ENCODE peak calls at places on chromosomes 1 and 21, in nine cellular contexts. One of them, this sample, is unnamed.

GRCh38 chr1:47720100-47720499 is 277.1 kb downstream of the TRABD2B start:
- DNase-seq in SJSA1: no peak
- DNase-seq in breast epithelium: no peak
- DNase-seq in SK-N-SH: no peak
- DNase-seq in A549: no peak
- DNase-seq in left ventricle myocardium inferior: no peak
- DNase-seq in ovary: no peak
- DNase-seq in CD4-positive, alpha-beta T cell: no peak
- DNase-seq in CD4-positive, alpha-beta memory T cell: no peak
- DNase-seq in this sample: no peak

GRCh38 chr1:243550276-243550675 is 294.4 kb downstream of the SDCCAG8 start:
- DNase-seq in SJSA1: no peak
- DNase-seq in breast epithelium: no peak
- DNase-seq in SK-N-SH: no peak
- DNase-seq in A549: no peak
- DNase-seq in left ventricle myocardium inferior: no peak
- DNase-seq in ovary: no peak
- DNase-seq in CD4-positive, alpha-beta T cell: no peak
- DNase-seq in CD4-positive, alpha-beta memory T cell: no peak
- DNase-seq in this sample: no peak

GRCh38 chr21:42097860-42098259 is 26.7 kb downstream of the UMODL1 start:
- DNase-seq in SJSA1: peak; percentile 92
- DNase-seq in breast epithelium: peak; percentile 71
- DNase-seq in SK-N-SH: no peak
- DNase-seq in A549: peak; percentile 84
- DNase-seq in left ventricle myocardium inferior: no peak
- DNase-seq in ovary: no peak
- DNase-seq in CD4-positive, alpha-beta T cell: no peak
- DNase-seq in CD4-positive, alpha-beta memory T cell: no peak
- DNase-seq in this sample: peak; percentile 21

GRCh38 chr1:232890340-232890953 is 60.0 kb upstream of the NTPCR start:
- DNase-seq in SJSA1: no peak
- DNase-seq in breast epithelium: no peak
- DNase-seq in SK-N-SH: no peak
- DNase-seq in A549: no peak
- DNase-seq in left ventricle myocardium inferior: no peak
- DNase-seq in ovary: no peak
- DNase-seq in CD4-positive, alpha-beta T cell: no peak
- DNase-seq in CD4-positive, alpha-beta memory T cell: no peak
- DNase-seq in this sample: no peak

GRCh38 chr1:183318433-183318832 is 99.7 kb downstream of the NMNAT2 start:
- DNase-seq in SJSA1: peak; percentile 34
- DNase-seq in breast epithelium: peak; percentile 75
- DNase-seq in SK-N-SH: no peak
- DNase-seq in A549: peak; percentile 77
- DNase-seq in left ventricle myocardium inferior: peak; percentile 78
- DNase-seq in ovary: peak; percentile 79
- DNase-seq in CD4-positive, alpha-beta T cell: no peak
- DNase-seq in CD4-positive, alpha-beta memory T cell: no peak
- DNase-seq in this sample: peak; percentile 71

GRCh38 chr1:179826626-179827280 is 50.9 kb downstream of the TOR1AIP2 start:
- DNase-seq in SJSA1: no peak
- DNase-seq in breast epithelium: no peak
- DNase-seq in SK-N-SH: no peak
- DNase-seq in A549: no peak
- DNase-seq in left ventricle myocardium inferior: no peak
- DNase-seq in ovary: no peak
- DNase-seq in CD4-positive, alpha-beta T cell: no peak
- DNase-seq in CD4-positive, alpha-beta memory T cell: no peak
- DNase-seq in this sample: no peak

GRCh38 chr1:44170281-44170823 is 28.9 kb upstream of the KLF18 start:
- DNase-seq in SJSA1: no peak
- DNase-seq in breast epithelium: no peak
- DNase-seq in SK-N-SH: no peak
- DNase-seq in A549: no peak
- DNase-seq in left ventricle myocardium inferior: no peak
- DNase-seq in ovary: no peak
- DNase-seq in CD4-positive, alpha-beta T cell: no peak
- DNase-seq in CD4-positive, alpha-beta memory T cell: no peak
- DNase-seq in this sample: no peak

GRCh38 chr1:85607126-85607912 is 26.8 kb downstream of the CCN1 start:
- DNase-seq in SJSA1: peak; percentile 100
- DNase-seq in breast epithelium: peak; percentile 60
- DNase-seq in SK-N-SH: no peak
- DNase-seq in A549: peak; percentile 92
- DNase-seq in left ventricle myocardium inferior: no peak
- DNase-seq in ovary: no peak
- DNase-seq in CD4-positive, alpha-beta T cell: no peak
- DNase-seq in CD4-positive, alpha-beta memory T cell: no peak
- DNase-seq in this sample: peak; percentile 31

GRCh38 chr1:162026906-162027305 is 3.2 kb upstream of the OLFML2B start:
- DNase-seq in SJSA1: no peak
- DNase-seq in breast epithelium: no peak
- DNase-seq in SK-N-SH: no peak
- DNase-seq in A549: no peak
- DNase-seq in left ventricle myocardium inferior: no peak
- DNase-seq in ovary: no peak
- DNase-seq in CD4-positive, alpha-beta T cell: no peak
- DNase-seq in CD4-positive, alpha-beta memory T cell: no peak
- DNase-seq in this sample: no peak

GRCh38 chr1:79859212-79859948 is 852.9 kb upstream of the ADGRL4 start:
- DNase-seq in SJSA1: peak; percentile 2
- DNase-seq in breast epithelium: no peak
- DNase-seq in SK-N-SH: no peak
- DNase-seq in A549: peak; percentile 13
- DNase-seq in left ventricle myocardium inferior: no peak
- DNase-seq in ovary: no peak
- DNase-seq in CD4-positive, alpha-beta T cell: no peak
- DNase-seq in CD4-positive, alpha-beta memory T cell: no peak
- DNase-seq in this sample: no peak

GRCh38 chr1:92843046-92843423 is 11.2 kb downstream of the RPL5 start:
- DNase-seq in SJSA1: no peak
- DNase-seq in breast epithelium: no peak
- DNase-seq in SK-N-SH: no peak
- DNase-seq in A549: no peak
- DNase-seq in left ventricle myocardium inferior: no peak
- DNase-seq in ovary: no peak
- DNase-seq in CD4-positive, alpha-beta T cell: no peak
- DNase-seq in CD4-positive, alpha-beta memory T cell: no peak
- DNase-seq in this sample: no peak

GRCh38 chr1:218345673-218346390 is 696 bp downstream of the TGFB2 start:
- DNase-seq in SJSA1: peak; percentile 82
- DNase-seq in breast epithelium: peak; percentile 30
- DNase-seq in SK-N-SH: peak; percentile 89
- DNase-seq in A549: peak; percentile 83
- DNase-seq in left ventricle myocardium inferior: peak; percentile 67
- DNase-seq in ovary: peak; percentile 73
- DNase-seq in CD4-positive, alpha-beta T cell: peak; percentile 31
- DNase-seq in CD4-positive, alpha-beta memory T cell: peak; percentile 39
- DNase-seq in this sample: peak; percentile 73

GRCh38 chr21:38219049-38219628 is 37.7 kb upstream of the KCNJ15 start:
- DNase-seq in SJSA1: peak; percentile 65
- DNase-seq in breast epithelium: peak; percentile 41
- DNase-seq in SK-N-SH: peak; percentile 58
- DNase-seq in A549: peak; percentile 70
- DNase-seq in left ventricle myocardium inferior: peak; percentile 46
- DNase-seq in ovary: peak; percentile 45
- DNase-seq in CD4-positive, alpha-beta T cell: peak; percentile 29
- DNase-seq in CD4-positive, alpha-beta memory T cell: peak; percentile 41
- DNase-seq in this sample: peak; percentile 80

GRCh38 chr1:153749408-153750005 is 21.7 kb downstream of the INTS3 start:
- DNase-seq in SJSA1: peak; percentile 57
- DNase-seq in breast epithelium: peak; percentile 83
- DNase-seq in SK-N-SH: peak; percentile 86
- DNase-seq in A549: peak; percentile 81
- DNase-seq in left ventricle myocardium inferior: peak; percentile 86
- DNase-seq in ovary: peak; percentile 82
- DNase-seq in CD4-positive, alpha-beta T cell: peak; percentile 75
- DNase-seq in CD4-positive, alpha-beta memory T cell: peak; percentile 78
- DNase-seq in this sample: peak; percentile 86

GRCh38 chr1:168092566-168093355 is 44.0 kb downstream of the GPR161 start:
- DNase-seq in SJSA1: no peak
- DNase-seq in breast epithelium: no peak
- DNase-seq in SK-N-SH: peak; percentile 44
- DNase-seq in A549: peak; percentile 61
- DNase-seq in left ventricle myocardium inferior: no peak
- DNase-seq in ovary: no peak
- DNase-seq in CD4-positive, alpha-beta T cell: no peak
- DNase-seq in CD4-positive, alpha-beta memory T cell: no peak
- DNase-seq in this sample: no peak

GRCh38 chr1:32334864-32335618 is 992 bp downstream of the MARCKSL1 start:
- DNase-seq in SJSA1: peak; percentile 67
- DNase-seq in breast epithelium: no peak
- DNase-seq in SK-N-SH: peak; percentile 89
- DNase-seq in A549: peak; percentile 26
- DNase-seq in left ventricle myocardium inferior: peak; percentile 56
- DNase-seq in ovary: peak; percentile 75
- DNase-seq in CD4-positive, alpha-beta T cell: peak; percentile 77
- DNase-seq in CD4-positive, alpha-beta memory T cell: peak; percentile 70
- DNase-seq in this sample: peak; percentile 67

GRCh38 chr1:32335619-32335950 is 448 bp downstream of the MARCKSL1 start:
- DNase-seq in SJSA1: no peak
- DNase-seq in breast epithelium: no peak
- DNase-seq in SK-N-SH: peak; percentile 76
- DNase-seq in A549: no peak
- DNase-seq in left ventricle myocardium inferior: no peak
- DNase-seq in ovary: no peak
- DNase-seq in CD4-positive, alpha-beta T cell: no peak
- DNase-seq in CD4-positive, alpha-beta memory T cell: no peak
- DNase-seq in this sample: no peak

GRCh38 chr1:32337855-32338636 is 2.0 kb upstream of the MARCKSL1 start:
- DNase-seq in SJSA1: no peak
- DNase-seq in breast epithelium: no peak
- DNase-seq in SK-N-SH: no peak
- DNase-seq in A549: no peak
- DNase-seq in left ventricle myocardium inferior: no peak
- DNase-seq in ovary: no peak
- DNase-seq in CD4-positive, alpha-beta T cell: no peak
- DNase-seq in CD4-positive, alpha-beta memory T cell: no peak
- DNase-seq in this sample: no peak

GRCh38 chr1:32336963-32337675 is 1.1 kb upstream of the MARCKSL1 start:
- DNase-seq in SJSA1: no peak
- DNase-seq in breast epithelium: no peak
- DNase-seq in SK-N-SH: no peak
- DNase-seq in A549: no peak
- DNase-seq in left ventricle myocardium inferior: peak; percentile 49
- DNase-seq in ovary: no peak
- DNase-seq in CD4-positive, alpha-beta T cell: peak; percentile 51
- DNase-seq in CD4-positive, alpha-beta memory T cell: peak; percentile 58
- DNase-seq in this sample: peak; percentile 50

GRCh38 chr1:32335951-32336867 is at the start of gene MARCKSL1:
- DNase-seq in SJSA1: peak; percentile 69
- DNase-seq in breast epithelium: peak; percentile 80
- DNase-seq in SK-N-SH: peak; percentile 96
- DNase-seq in A549: peak; percentile 54
- DNase-seq in left ventricle myocardium inferior: peak; percentile 88
- DNase-seq in ovary: peak; percentile 95
- DNase-seq in CD4-positive, alpha-beta T cell: peak; percentile 89
- DNase-seq in CD4-positive, alpha-beta memory T cell: peak; percentile 82
- DNase-seq in this sample: peak; percentile 83
- H3K27ac ChIP-seq in SJSA1: no peak within 1 kb of the TSS
- H3K27ac ChIP-seq in breast epithelium: peak within 1 kb of the TSS; percentile 89
- H3K27ac ChIP-seq in SK-N-SH: peak within 1 kb of the TSS; percentile 36
- H3K27ac ChIP-seq in A549: peak within 1 kb of the TSS; percentile 98
- H3K27ac ChIP-seq in left ventricle myocardium inferior: peak within 1 kb of the TSS; percentile 79
- H3K27ac ChIP-seq in ovary: peak within 1 kb of the TSS; percentile 95
- H3K27ac ChIP-seq in CD4-positive, alpha-beta T cell: peak within 1 kb of the TSS; percentile 52
- H3K27ac ChIP-seq in CD4-positive, alpha-beta memory T cell: peak within 1 kb of the TSS; percentile 45
- H3K27ac ChIP-seq in this sample: peak within 1 kb of the TSS; percentile 85

GRCh38 chr1:225484657-225485606 is 57.1 kb upstream of the LBR start:
- DNase-seq in SJSA1: no peak
- DNase-seq in breast epithelium: no peak
- DNase-seq in SK-N-SH: no peak
- DNase-seq in A549: no peak
- DNase-seq in left ventricle myocardium inferior: no peak
- DNase-seq in ovary: no peak
- DNase-seq in CD4-positive, alpha-beta T cell: no peak
- DNase-seq in CD4-positive, alpha-beta memory T cell: no peak
- DNase-seq in this sample: no peak
- H3K27ac ChIP-seq in SJSA1: no peak overlapping the region
- H3K27ac ChIP-seq in breast epithelium: no peak overlapping the region
- H3K27ac ChIP-seq in SK-N-SH: no peak overlapping the region
- H3K27ac ChIP-seq in A549: no peak overlapping the region
- H3K27ac ChIP-seq in left ventricle myocardium inferior: no peak overlapping the region
- H3K27ac ChIP-seq in ovary: no peak overlapping the region
- H3K27ac ChIP-seq in CD4-positive, alpha-beta T cell: no peak overlapping the region
- H3K27ac ChIP-seq in CD4-positive, alpha-beta memory T cell: no peak overlapping the region
- H3K27ac ChIP-seq in this sample: no peak overlapping the region

GRCh38 chr1:228871314-228872061 is 136.2 kb downstream of the RHOU start:
- DNase-seq in SJSA1: peak; percentile 52
- DNase-seq in breast epithelium: no peak
- DNase-seq in SK-N-SH: no peak
- DNase-seq in A549: no peak
- DNase-seq in left ventricle myocardium inferior: no peak
- DNase-seq in ovary: no peak
- DNase-seq in CD4-positive, alpha-beta T cell: no peak
- DNase-seq in CD4-positive, alpha-beta memory T cell: no peak
- DNase-seq in this sample: no peak
- H3K27ac ChIP-seq in SJSA1: no peak overlapping the region
- H3K27ac ChIP-seq in breast epithelium: peak overlapping the region; percentile 83
- H3K27ac ChIP-seq in SK-N-SH: no peak overlapping the region
- H3K27ac ChIP-seq in A549: no peak overlapping the region
- H3K27ac ChIP-seq in left ventricle myocardium inferior: no peak overlapping the region
- H3K27ac ChIP-seq in ovary: no peak overlapping the region
- H3K27ac ChIP-seq in CD4-positive, alpha-beta T cell: no peak overlapping the region
- H3K27ac ChIP-seq in CD4-positive, alpha-beta memory T cell: no peak overlapping the region
- H3K27ac ChIP-seq in this sample: peak overlapping the region; percentile 32

GRCh38 chr1:116493036-116493435 is 77.8 kb downstream of the CD58 start:
- DNase-seq in SJSA1: no peak
- DNase-seq in breast epithelium: no peak
- DNase-seq in SK-N-SH: no peak
- DNase-seq in A549: no peak
- DNase-seq in left ventricle myocardium inferior: no peak
- DNase-seq in ovary: no peak
- DNase-seq in CD4-positive, alpha-beta T cell: no peak
- DNase-seq in CD4-positive, alpha-beta memory T cell: no peak
- DNase-seq in this sample: no peak

GRCh38 chr1:116495534-116495933 is 75.3 kb downstream of the CD58 start:
- DNase-seq in SJSA1: no peak
- DNase-seq in breast epithelium: no peak
- DNase-seq in SK-N-SH: no peak
- DNase-seq in A549: no peak
- DNase-seq in left ventricle myocardium inferior: no peak
- DNase-seq in ovary: no peak
- DNase-seq in CD4-positive, alpha-beta T cell: no peak
- DNase-seq in CD4-positive, alpha-beta memory T cell: no peak
- DNase-seq in this sample: no peak

GRCh38 chr1:116494745-116495144 is 76.1 kb downstream of the CD58 start:
- DNase-seq in SJSA1: no peak
- DNase-seq in breast epithelium: no peak
- DNase-seq in SK-N-SH: no peak
- DNase-seq in A549: no peak
- DNase-seq in left ventricle myocardium inferior: no peak
- DNase-seq in ovary: no peak
- DNase-seq in CD4-positive, alpha-beta T cell: no peak
- DNase-seq in CD4-positive, alpha-beta memory T cell: no peak
- DNase-seq in this sample: no peak

GRCh38 chr1:116493484-116494350 is 77.1 kb downstream of the CD58 start:
- DNase-seq in SJSA1: no peak
- DNase-seq in breast epithelium: no peak
- DNase-seq in SK-N-SH: no peak
- DNase-seq in A549: no peak
- DNase-seq in left ventricle myocardium inferior: no peak
- DNase-seq in ovary: no peak
- DNase-seq in CD4-positive, alpha-beta T cell: no peak
- DNase-seq in CD4-positive, alpha-beta memory T cell: no peak
- DNase-seq in this sample: no peak

GRCh38 chr1:116494351-116494692 is 76.5 kb downstream of the CD58 start:
- DNase-seq in SJSA1: no peak
- DNase-seq in breast epithelium: no peak
- DNase-seq in SK-N-SH: no peak
- DNase-seq in A549: no peak
- DNase-seq in left ventricle myocardium inferior: no peak
- DNase-seq in ovary: no peak
- DNase-seq in CD4-positive, alpha-beta T cell: no peak
- DNase-seq in CD4-positive, alpha-beta memory T cell: no peak
- DNase-seq in this sample: no peak
- H3K27ac ChIP-seq in SJSA1: no peak overlapping the region
- H3K27ac ChIP-seq in breast epithelium: peak overlapping the region; percentile 56
- H3K27ac ChIP-seq in SK-N-SH: peak overlapping the region; percentile 49
- H3K27ac ChIP-seq in A549: no peak overlapping the region
- H3K27ac ChIP-seq in left ventricle myocardium inferior: no peak overlapping the region
- H3K27ac ChIP-seq in ovary: no peak overlapping the region
- H3K27ac ChIP-seq in CD4-positive, alpha-beta T cell: no peak overlapping the region
- H3K27ac ChIP-seq in CD4-positive, alpha-beta memory T cell: no peak overlapping the region
- H3K27ac ChIP-seq in this sample: no peak overlapping the region